ENCODE peak calls at places on chromosome 17, in six cellular contexts. One of them, this sample, is unnamed.
A peak's percentile ranks its signal among the peaks of the same experiment; 100 is the strongest.

GRCh38 chr17:5583426-5584382 is 605 bp downstream of the NLRP1 start:
- DNase-seq in A549: no peak
- DNase-seq in K562: no peak
- DNase-seq in HCT116: no peak
- DNase-seq in GM12878: no peak
- DNase-seq in endothelial cell of umbilical vein: peak; percentile 67
- DNase-seq in this sample: no peak

GRCh38 chr17:19464033-19465026 is 53.3 kb downstream of the RNF112 start:
- DNase-seq in A549: no peak
- DNase-seq in K562: no peak
- DNase-seq in HCT116: no peak
- DNase-seq in GM12878: no peak
- DNase-seq in endothelial cell of umbilical vein: no peak
- DNase-seq in this sample: no peak

GRCh38 chr17:8125196-8125946 is 1.5 kb upstream of the HES7 start:
- DNase-seq in A549: peak; percentile 84
- DNase-seq in K562: peak; percentile 72
- DNase-seq in HCT116: peak; percentile 60
- DNase-seq in GM12878: peak; percentile 64
- DNase-seq in endothelial cell of umbilical vein: peak; percentile 71
- DNase-seq in this sample: peak; percentile 88

GRCh38 chr17:32222621-32223020 is 43.0 kb upstream of the RHBDL3 start:
- DNase-seq in A549: peak; percentile 62
- DNase-seq in K562: no peak
- DNase-seq in HCT116: no peak
- DNase-seq in GM12878: no peak
- DNase-seq in endothelial cell of umbilical vein: no peak
- DNase-seq in this sample: no peak

GRCh38 chr17:47789611-47790520 is 31.7 kb downstream of the OSBPL7 start:
- DNase-seq in A549: peak; percentile 92
- DNase-seq in K562: peak; percentile 71
- DNase-seq in HCT116: no peak
- DNase-seq in GM12878: no peak
- DNase-seq in endothelial cell of umbilical vein: peak; percentile 35
- DNase-seq in this sample: peak; percentile 96

GRCh38 chr17:36609498-36609862 is 8.1 kb downstream of the MRM1 start:
- DNase-seq in A549: no peak
- DNase-seq in K562: no peak
- DNase-seq in HCT116: no peak
- DNase-seq in GM12878: no peak
- DNase-seq in endothelial cell of umbilical vein: no peak
- DNase-seq in this sample: no peak

GRCh38 chr17:73637866-73638265 is 6.4 kb downstream of the SDK2 start:
- DNase-seq in A549: no peak
- DNase-seq in K562: no peak
- DNase-seq in HCT116: no peak
- DNase-seq in GM12878: no peak
- DNase-seq in endothelial cell of umbilical vein: no peak
- DNase-seq in this sample: no peak

GRCh38 chr17:68511671-68512246 is 471 bp upstream of the PRKAR1A start:
- DNase-seq in A549: peak; percentile 72
- DNase-seq in K562: peak; percentile 62
- DNase-seq in HCT116: peak; percentile 80
- DNase-seq in GM12878: no peak
- DNase-seq in endothelial cell of umbilical vein: peak; percentile 55
- DNase-seq in this sample: peak; percentile 93

GRCh38 chr17:19461681-19462080 is 50.6 kb downstream of the RNF112 start:
- DNase-seq in A549: no peak
- DNase-seq in K562: no peak
- DNase-seq in HCT116: no peak
- DNase-seq in GM12878: no peak
- DNase-seq in endothelial cell of umbilical vein: no peak
- DNase-seq in this sample: no peak

GRCh38 chr17:46862949-46863348 is 11.6 kb downstream of the WNT9B start:
- DNase-seq in A549: no peak
- DNase-seq in K562: peak; percentile 82
- DNase-seq in HCT116: no peak
- DNase-seq in GM12878: no peak
- DNase-seq in endothelial cell of umbilical vein: no peak
- DNase-seq in this sample: no peak

GRCh38 chr17:18157354-18157985 is 26.2 kb upstream of the ALKBH5 start:
- DNase-seq in A549: no peak
- DNase-seq in K562: no peak
- DNase-seq in HCT116: no peak
- DNase-seq in GM12878: no peak
- DNase-seq in endothelial cell of umbilical vein: no peak
- DNase-seq in this sample: no peak

GRCh38 chr17:79715318-79716182 is 15.2 kb upstream of the ENPP7 start:
- DNase-seq in A549: no peak
- DNase-seq in K562: no peak
- DNase-seq in HCT116: no peak
- DNase-seq in GM12878: no peak
- DNase-seq in endothelial cell of umbilical vein: no peak
- DNase-seq in this sample: peak; percentile 68

GRCh38 chr17:51322390-51323029 is 62.2 kb downstream of the UTP18 start:
- DNase-seq in A549: peak; percentile 30
- DNase-seq in K562: peak; percentile 39
- DNase-seq in HCT116: peak; percentile 61
- DNase-seq in GM12878: no peak
- DNase-seq in endothelial cell of umbilical vein: peak; percentile 26
- DNase-seq in this sample: peak; percentile 52

GRCh38 chr17:22128723-22129122 is 436.4 kb downstream of the KCNJ18 start:
- DNase-seq in A549: no peak
- DNase-seq in K562: no peak
- DNase-seq in HCT116: no peak
- DNase-seq in GM12878: no peak
- DNase-seq in endothelial cell of umbilical vein: no peak
- DNase-seq in this sample: no peak

GRCh38 chr17:37490638-37491614 is 1.2 kb downstream of the DUSP14 start:
- DNase-seq in A549: peak; percentile 90
- DNase-seq in K562: peak; percentile 81
- DNase-seq in HCT116: peak; percentile 66
- DNase-seq in GM12878: no peak
- DNase-seq in endothelial cell of umbilical vein: peak; percentile 85
- DNase-seq in this sample: no peak

GRCh38 chr17:61460796-61461585 is 8.8 kb downstream of the TBX4 start:
- DNase-seq in A549: no peak
- DNase-seq in K562: no peak
- DNase-seq in HCT116: no peak
- DNase-seq in GM12878: no peak
- DNase-seq in endothelial cell of umbilical vein: no peak
- DNase-seq in this sample: no peak

GRCh38 chr17:74862108-74862901 is 2.6 kb upstream of the GRIN2C start:
- DNase-seq in A549: peak; percentile 79
- DNase-seq in K562: peak; percentile 68
- DNase-seq in HCT116: no peak
- DNase-seq in GM12878: no peak
- DNase-seq in endothelial cell of umbilical vein: peak; percentile 34
- DNase-seq in this sample: peak; percentile 97

GRCh38 chr17:31456814-31457213 is 65.3 kb downstream of the RAB11FIP4 start:
- DNase-seq in A549: no peak
- DNase-seq in K562: no peak
- DNase-seq in HCT116: no peak
- DNase-seq in GM12878: no peak
- DNase-seq in endothelial cell of umbilical vein: no peak
- DNase-seq in this sample: no peak

GRCh38 chr17:28745777-28746473 is 2.1 kb downstream of the TRAF4 start:
- DNase-seq in A549: no peak
- DNase-seq in K562: no peak
- DNase-seq in HCT116: no peak
- DNase-seq in GM12878: no peak
- DNase-seq in endothelial cell of umbilical vein: no peak
- DNase-seq in this sample: no peak
- TF ChIP-seq MAX in A549: no peak
- TF ChIP-seq MAX in K562: no peak
- TF ChIP-seq MAX in HCT116: no peak
- TF ChIP-seq MAX in GM12878: no peak
- TF ChIP-seq MAX in endothelial cell of umbilical vein: no peak
- TF ChIP-seq MAX in this sample: no peak

DNA sequence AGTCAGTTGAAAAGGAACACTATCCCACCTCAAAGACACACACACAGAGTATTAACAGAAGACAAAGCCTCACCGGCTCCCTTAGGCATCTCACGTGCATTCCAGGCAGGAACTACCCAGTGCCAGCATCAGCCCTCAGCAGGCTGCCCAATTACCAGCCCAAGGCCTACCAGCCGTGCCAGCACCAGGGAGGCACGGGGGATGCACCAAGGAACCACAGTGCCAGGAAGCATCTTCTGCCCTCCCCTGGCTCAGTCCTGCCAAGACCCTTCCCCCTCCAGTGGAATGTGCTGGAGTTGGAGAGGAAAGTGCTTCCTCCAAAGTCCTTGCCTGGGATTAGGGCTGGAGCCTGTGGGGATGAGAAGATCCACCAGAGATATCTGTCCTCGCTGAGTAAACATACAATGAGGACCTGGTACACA is 11.0 kb upstream of the KRT19 start:
- DNase-seq in A549: no peak
- DNase-seq in K562: no peak
- DNase-seq in HCT116: no peak
- DNase-seq in GM12878: no peak
- DNase-seq in endothelial cell of umbilical vein: no peak
- DNase-seq in this sample: no peak
- H3K4me1 ChIP-seq in A549: peaks cover 16% of the 10 kb centered on the region
- H3K4me1 ChIP-seq in K562: peaks cover 16% of the 10 kb centered on the region
- H3K4me1 ChIP-seq in HCT116: peaks cover 67% of the 10 kb centered on the region
- H3K4me1 ChIP-seq in GM12878: no peaks in the 10 kb centered on the region
- H3K4me1 ChIP-seq in endothelial cell of umbilical vein: no peaks in the 10 kb centered on the region
- H3K4me1 ChIP-seq in this sample: peaks cover 17% of the 10 kb centered on the region

DNA sequence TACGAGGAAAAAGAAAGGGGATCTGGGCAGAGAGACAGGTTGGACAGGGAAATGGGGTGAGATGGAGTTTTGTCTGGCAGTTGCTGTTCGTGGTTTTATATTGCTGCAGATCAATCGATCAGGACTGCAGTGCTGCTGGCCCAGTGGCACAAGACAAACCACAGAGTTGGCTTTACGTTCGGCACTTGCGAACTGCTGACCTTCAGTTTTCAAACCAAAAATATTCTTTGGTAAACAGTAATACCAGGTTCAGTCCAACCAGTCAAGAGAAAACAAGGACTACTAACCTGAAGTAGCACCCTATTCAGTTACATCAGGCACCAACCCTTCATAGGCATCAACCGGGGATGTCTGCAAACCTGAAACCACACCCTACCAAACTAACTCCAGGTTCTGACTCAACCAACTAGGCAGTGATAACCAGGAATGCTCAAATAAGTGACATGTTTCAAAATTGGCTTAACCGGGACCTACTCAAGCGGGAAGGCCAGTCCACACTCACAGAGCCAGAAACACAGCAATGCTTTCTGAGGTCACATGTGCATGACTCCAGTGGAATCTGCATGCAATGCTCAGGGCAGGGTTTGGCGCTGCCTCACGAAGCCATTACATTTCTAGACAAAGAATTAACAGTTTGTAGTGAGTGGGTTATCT is 91.1 kb downstream of the SMG6 start:
- DNase-seq in A549: no peak
- DNase-seq in K562: no peak
- DNase-seq in HCT116: no peak
- DNase-seq in GM12878: no peak
- DNase-seq in endothelial cell of umbilical vein: no peak
- DNase-seq in this sample: no peak
- TF ChIP-seq MAX in A549: no peak
- TF ChIP-seq MAX in K562: no peak
- TF ChIP-seq MAX in HCT116: no peak
- TF ChIP-seq MAX in GM12878: no peak
- TF ChIP-seq MAX in endothelial cell of umbilical vein: no peak
- TF ChIP-seq MAX in this sample: peak; percentile 28

GRCh38 chr17:17054636-17055035 is 12.4 kb downstream of the MPRIP start:
- DNase-seq in A549: no peak
- DNase-seq in K562: no peak
- DNase-seq in HCT116: no peak
- DNase-seq in GM12878: no peak
- DNase-seq in endothelial cell of umbilical vein: no peak
- DNase-seq in this sample: no peak
- H3K4me1 ChIP-seq in A549: peaks cover 96% of the 10 kb centered on the region
- H3K4me1 ChIP-seq in K562: peaks cover 5% of the 10 kb centered on the region
- H3K4me1 ChIP-seq in HCT116: peaks cover 35% of the 10 kb centered on the region
- H3K4me1 ChIP-seq in GM12878: peaks cover 18% of the 10 kb centered on the region
- H3K4me1 ChIP-seq in endothelial cell of umbilical vein: peaks cover 19% of the 10 kb centered on the region
- H3K4me1 ChIP-seq in this sample: no peaks in the 10 kb centered on the region

GRCh38 chr17:81923302-81924260 is 4.0 kb downstream of the MAFG start:
- DNase-seq in A549: peak; percentile 83
- DNase-seq in K562: peak; percentile 88
- DNase-seq in HCT116: peak; percentile 21
- DNase-seq in GM12878: no peak
- DNase-seq in endothelial cell of umbilical vein: no peak
- DNase-seq in this sample: no peak
- TF ChIP-seq MAX in A549: peak; percentile 75
- TF ChIP-seq MAX in K562: peak; percentile 34
- TF ChIP-seq MAX in HCT116: no peak
- TF ChIP-seq MAX in GM12878: no peak
- TF ChIP-seq MAX in endothelial cell of umbilical vein: no peak
- TF ChIP-seq MAX in this sample: no peak

GRCh38 chr17:59378621-59379194 is 47.3 kb downstream of the YPEL2 start:
- DNase-seq in A549: no peak
- DNase-seq in K562: no peak
- DNase-seq in HCT116: no peak
- DNase-seq in GM12878: no peak
- DNase-seq in endothelial cell of umbilical vein: peak; percentile 93
- DNase-seq in this sample: no peak
- H3K4me1 ChIP-seq in A549: no peaks in the 10 kb centered on the region
- H3K4me1 ChIP-seq in K562: no peaks in the 10 kb centered on the region
- H3K4me1 ChIP-seq in HCT116: peaks cover 3% of the 10 kb centered on the region
- H3K4me1 ChIP-seq in GM12878: peaks cover 32% of the 10 kb centered on the region
- H3K4me1 ChIP-seq in endothelial cell of umbilical vein: peaks cover 57% of the 10 kb centered on the region
- H3K4me1 ChIP-seq in this sample: peaks cover 22% of the 10 kb centered on the region

GRCh38 chr17:78113804-78114785 is 14.5 kb downstream of the TMC6 start:
- DNase-seq in A549: no peak
- DNase-seq in K562: no peak
- DNase-seq in HCT116: no peak
- DNase-seq in GM12878: no peak
- DNase-seq in endothelial cell of umbilical vein: no peak
- DNase-seq in this sample: no peak
- TF ChIP-seq MAX in A549: no peak
- TF ChIP-seq MAX in K562: no peak
- TF ChIP-seq MAX in HCT116: no peak
- TF ChIP-seq MAX in GM12878: no peak
- TF ChIP-seq MAX in endothelial cell of umbilical vein: no peak
- TF ChIP-seq MAX in this sample: no peak

DNA sequence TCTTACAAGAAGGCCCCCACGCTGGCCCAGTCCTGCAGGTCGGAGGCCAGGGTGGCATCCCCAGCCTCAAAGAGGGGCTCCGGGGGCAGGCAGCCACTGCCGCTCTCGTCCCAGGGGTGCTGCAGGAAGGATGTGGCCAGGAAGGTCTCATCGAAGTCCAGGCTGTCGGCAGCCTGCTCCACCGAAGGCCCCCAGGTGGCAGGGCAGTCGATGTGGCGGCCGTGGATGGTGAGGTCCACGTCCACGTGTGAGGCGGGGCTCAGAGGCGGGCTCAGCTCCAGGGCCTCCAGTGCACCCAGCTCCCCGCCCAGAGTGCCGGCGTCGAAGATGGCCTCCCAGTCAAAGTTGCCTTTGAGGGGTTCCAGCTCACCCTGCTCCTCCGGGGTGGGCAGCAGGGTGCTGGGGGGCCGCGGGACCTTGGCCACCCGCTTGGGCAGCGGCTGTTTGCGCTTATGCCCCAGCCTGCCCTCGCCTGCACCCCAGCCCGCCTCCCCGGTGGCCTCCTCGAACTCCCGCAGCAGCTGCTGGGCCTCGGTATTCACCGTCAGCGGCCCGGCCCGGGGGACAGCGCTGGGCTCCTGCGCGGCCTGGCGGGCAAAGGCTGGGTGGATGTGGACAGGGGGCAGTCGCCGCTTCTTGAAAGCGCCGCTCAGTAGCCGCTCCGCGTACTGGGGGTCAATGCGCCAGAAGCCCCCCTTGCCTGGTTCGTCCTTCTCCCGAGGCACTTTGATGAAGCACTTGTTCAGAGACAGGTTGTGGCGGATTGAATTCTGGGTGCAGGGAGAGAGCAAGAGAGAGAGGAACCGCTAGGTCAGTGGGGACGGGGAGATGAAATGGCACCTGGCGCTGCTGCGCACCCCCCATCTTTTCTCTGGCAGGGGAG is 3.5 kb downstream of the FOXJ1 start:
- DNase-seq in A549: no peak
- DNase-seq in K562: no peak
- DNase-seq in HCT116: no peak
- DNase-seq in GM12878: no peak
- DNase-seq in endothelial cell of umbilical vein: no peak
- DNase-seq in this sample: peak; percentile 51
- H3K4me1 ChIP-seq in A549: peaks cover 44% of the 10 kb centered on the region
- H3K4me1 ChIP-seq in K562: peaks cover 59% of the 10 kb centered on the region
- H3K4me1 ChIP-seq in HCT116: peaks cover 29% of the 10 kb centered on the region
- H3K4me1 ChIP-seq in GM12878: peaks cover 16% of the 10 kb centered on the region
- H3K4me1 ChIP-seq in endothelial cell of umbilical vein: peaks cover 4% of the 10 kb centered on the region
- H3K4me1 ChIP-seq in this sample: no peaks in the 10 kb centered on the region

This sample was measured in SK-N-SH.